ENCODE peak calls at places on chromosomes 3 and 15, in nine cellular contexts. I is body of pancreas, V is tibial nerve, U is GM12891, W is ovary, P is esophagus squamous epithelium, H is prostate gland, O is A549, D is spleen. Y is an unnamed sample.

GRCh38 chr3:136984837-136985236 is 27.1 kb downstream of the IL20RB start:
- DNase-seq in V (no peak), O (no peak), U (no peak), D (no peak), I (no peak), H (peak), P (no peak), W (no peak), Y (no peak)

GRCh38 chr15:75694241-75695182 is 18.1 kb downstream of the CSPG4 start:
- DNase-seq in U (no peak), W (peak), O (peak), H (peak), D (peak), I (peak), V (peak), P (peak), Y (peak)

GRCh38 chr3:120198305-120198878 is 86.6 kb downstream of the GPR156 start:
- DNase-seq in I (no peak), W (no peak), O (peak), U (no peak), D (no peak), H (no peak), P (no peak), V (no peak), Y (peak)

GRCh38 chr3:42139740-42140453 is 48.7 kb downstream of the TRAK1 start:
- DNase-seq in I (no peak), P (no peak), H (no peak), D (no peak), W (no peak), U (no peak), V (no peak), O (no peak), Y (no peak)

GRCh38 chr15:40240619-40241304 is 1.9 kb downstream of the PAK6 start:
- DNase-seq in I (no peak), U (no peak), P (no peak), D (peak), W (no peak), O (no peak), V (no peak), H (peak), Y (no peak)

GRCh38 chr15:75067123-75067854 is 43.9 kb downstream of the PPCDC start:
- DNase-seq in W (no peak), H (no peak), D (no peak), V (no peak), U (no peak), O (no peak), I (no peak), P (no peak), Y (peak)

GRCh38 chr15:43151688-43152087 is 18.3 kb downstream of the TMEM62 start:
- DNase-seq in V (no peak), W (no peak), P (no peak), I (no peak), D (no peak), H (no peak), U (no peak), O (no peak), Y (no peak)

GRCh38 chr3:170802164-170803151 is 67.5 kb downstream of the RPL22L1 start:
- DNase-seq in U (no peak), W (no peak), D (no peak), O (no peak), H (no peak), P (no peak), I (no peak), V (no peak), Y (peak)

GRCh38 chr3:125644036-125645025 is 49.0 kb upstream of the OSBPL11 start:
- DNase-seq in P (no peak), O (no peak), U (no peak), V (peak), W (peak), H (no peak), D (no peak), I (peak), Y (no peak)

GRCh38 chr15:90106522-90107117 is 4.4 kb upstream of the IDH2 start:
- DNase-seq in V (no peak), W (no peak), I (peak), H (peak), D (peak), P (no peak), O (peak), U (no peak), Y (peak)

GRCh38 chr3:48919215-48920138 is 835 bp downstream of the ARIH2 start:
- DNase-seq in D (peak), V (no peak), W (no peak), I (peak), U (peak), H (peak), O (peak), P (no peak), Y (peak)

GRCh38 chr3:72746412-72747411 is 101.5 kb downstream of the SHQ1 start:
- DNase-seq in H (peak), V (no peak), W (no peak), P (no peak), I (no peak), D (no peak), O (no peak), U (no peak), Y (no peak)

GRCh38 chr15:52857471-52857870 is 67.3 kb upstream of the ONECUT1 start:
- DNase-seq in O (no peak), W (no peak), I (no peak), P (no peak), H (no peak), V (no peak), D (no peak), U (no peak), Y (no peak)

GRCh38 chr15:67660446-67660845 is 117.9 kb downstream of the MAP2K5 start:
- DNase-seq in V (no peak), P (no peak), U (no peak), D (no peak), O (no peak), W (no peak), H (no peak), I (no peak), Y (no peak)

GRCh38 chr3:177098551-177098950 is 98.7 kb downstream of the TBL1XR1 start:
- DNase-seq in D (no peak), U (no peak), P (no peak), O (no peak), V (no peak), H (no peak), W (no peak), I (no peak), Y (no peak)

GRCh38 chr3:177377166-177377565 is 179.9 kb upstream of the TBL1XR1 start:
- DNase-seq in I (peak), V (no peak), H (peak), P (no peak), W (no peak), U (no peak), O (no peak), D (no peak), Y (no peak)

GRCh38 chr3:119350114-119350513 is 55.9 kb downstream of the ARHGAP31 start:
- DNase-seq in V (no peak), I (no peak), U (no peak), P (no peak), D (no peak), W (peak), H (no peak), O (no peak), Y (no peak)

GRCh38 chr15:85374831-85375230 is 5.6 kb upstream of the AKAP13 start:
- DNase-seq in P (no peak), W (no peak), H (no peak), V (no peak), U (no peak), I (no peak), O (no peak), D (no peak), Y (no peak)

GRCh38 chr3:25426408-25426807 is 1.7 kb upstream of the RARB start:
- DNase-seq in I (no peak), V (no peak), U (no peak), H (peak), P (no peak), D (no peak), O (no peak), W (no peak), Y (no peak)

GRCh38 chr3:132695422-132695821 is 26.8 kb downstream of the NPHP3 start:
- DNase-seq in U (no peak), D (no peak), H (no peak), W (no peak), V (no peak), I (no peak), O (no peak), P (no peak), Y (no peak)

GRCh38 chr3:46372492-46373359 is 2.0 kb downstream of the CCR5 start:
- DNase-seq in O (no peak), D (no peak), I (no peak), W (no peak), U (no peak), H (no peak), V (no peak), P (no peak), Y (no peak)

GRCh38 chr15:85704021-85704420 is 90.7 kb downstream of the KLHL25 start:
- DNase-seq in W (no peak), H (no peak), V (no peak), I (no peak), U (no peak), O (no peak), D (no peak), P (no peak), Y (no peak)

GRCh38 chr15:66720206-66721010 is 18.4 kb downstream of the SMAD6 start:
- DNase-seq in H (no peak), W (no peak), V (no peak), P (no peak), D (no peak), I (no peak), O (no peak), U (no peak), Y (peak)

GRCh38 chr3:64099316-64099715 is 76.0 kb upstream of the PSMD6 start:
- DNase-seq in U (no peak), W (no peak), P (no peak), H (no peak), V (no peak), O (no peak), I (no peak), D (no peak), Y (no peak)

GRCh38 chr3:46943237-46944187 is 33.0 kb downstream of the CCDC12 start:
- DNase-seq in O (peak), U (no peak), H (no peak), P (no peak), D (peak), W (no peak), V (no peak), I (peak), Y (no peak)

GRCh38 chr3:12879191-12879815 is 37.9 kb upstream of the RPL32 start:
- DNase-seq in H (no peak), V (no peak), D (no peak), I (no peak), O (no peak), P (no peak), U (no peak), W (no peak), Y (no peak)

GRCh38 chr3:44468572-44469520 is 8.6 kb downstream of the ZNF445 start:
- DNase-seq in U (no peak), D (no peak), V (no peak), I (no peak), H (no peak), P (no peak), W (no peak), O (no peak), Y (no peak)

GRCh38 chr3:28916713-28917499 is 364.0 kb upstream of the RBMS3 start:
- DNase-seq in I (peak), V (peak), U (no peak), O (no peak), H (peak), D (peak), P (no peak), W (peak), Y (no peak)

GRCh38 chr3:16761576-16761975 is 123.2 kb upstream of the PLCL2 start:
- DNase-seq in D (no peak), P (no peak), V (no peak), O (no peak), I (no peak), H (no peak), W (no peak), U (no peak), Y (no peak)

GRCh38 chr3:15064299-15064834 is 748 bp downstream of the MRPS25 start:
- DNase-seq in W (no peak), I (no peak), P (no peak), H (no peak), D (no peak), U (no peak), V (no peak), O (no peak), Y (peak)

GRCh38 chr15:30901889-30902288 is 1.8 kb upstream of the FAN1 start:
- DNase-seq in I (no peak), P (no peak), D (no peak), V (no peak), H (no peak), U (no peak), O (no peak), W (no peak), Y (no peak)

GRCh38 chr15:30904812-30905211 is 1.1 kb downstream of the FAN1 start:
- DNase-seq in P (no peak), W (no peak), I (no peak), D (no peak), O (no peak), H (no peak), V (no peak), U (no peak), Y (no peak)

GRCh38 chr15:30906366-30906765 is 2.7 kb downstream of the FAN1 start:
- DNase-seq in V (no peak), P (no peak), I (no peak), D (no peak), U (no peak), W (no peak), O (no peak), H (peak), Y (no peak)

GRCh38 chr15:30905821-30906220 is 2.1 kb downstream of the FAN1 start:
- DNase-seq in O (no peak), D (no peak), W (no peak), H (peak), V (no peak), U (no peak), P (no peak), I (no peak), Y (no peak)

DNA sequence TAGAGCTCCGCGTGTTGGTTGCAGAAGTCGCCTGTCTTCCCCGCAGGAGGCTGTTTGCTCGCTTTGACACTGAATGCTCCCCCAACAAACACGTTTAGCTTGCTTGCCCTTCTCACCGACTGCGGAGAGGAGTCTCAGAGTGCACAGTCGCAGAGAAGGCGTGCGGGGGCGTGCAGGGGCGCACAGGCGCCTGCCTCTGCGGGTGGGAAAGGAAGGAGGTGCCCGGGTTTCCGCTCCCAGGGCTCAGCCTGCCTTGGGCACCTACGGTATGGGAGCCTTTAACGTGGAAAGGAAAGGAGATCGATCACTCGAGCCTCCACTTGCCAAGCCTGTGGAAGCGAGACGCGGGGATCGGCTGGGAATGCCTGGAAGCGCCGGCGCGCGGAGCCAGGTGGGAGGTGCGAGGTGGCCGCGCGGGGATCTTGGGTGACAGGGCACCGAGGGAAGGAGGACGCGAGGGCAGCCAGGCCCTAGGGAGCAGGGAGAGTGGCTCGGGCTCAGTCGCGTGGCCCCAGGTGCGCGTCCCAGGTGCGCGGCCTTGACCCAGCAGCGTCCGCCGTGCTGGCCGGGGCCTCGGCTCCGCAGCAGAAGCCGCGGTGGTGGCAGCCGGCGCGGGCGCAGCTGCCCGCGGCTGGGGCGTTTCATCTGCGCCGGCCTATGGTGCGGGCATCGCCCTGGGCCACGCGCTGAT is at the start of gene FAN1:
- DNase-seq in I (peak), O (peak), V (peak), U (peak), D (peak), H (peak), W (peak), P (peak), Y (peak)
- TF ChIP-seq POLR2A in I (peak), O (peak), V (peak), U (peak), D (peak), H (peak), W (peak), P (no peak), Y (peak)

DNA sequence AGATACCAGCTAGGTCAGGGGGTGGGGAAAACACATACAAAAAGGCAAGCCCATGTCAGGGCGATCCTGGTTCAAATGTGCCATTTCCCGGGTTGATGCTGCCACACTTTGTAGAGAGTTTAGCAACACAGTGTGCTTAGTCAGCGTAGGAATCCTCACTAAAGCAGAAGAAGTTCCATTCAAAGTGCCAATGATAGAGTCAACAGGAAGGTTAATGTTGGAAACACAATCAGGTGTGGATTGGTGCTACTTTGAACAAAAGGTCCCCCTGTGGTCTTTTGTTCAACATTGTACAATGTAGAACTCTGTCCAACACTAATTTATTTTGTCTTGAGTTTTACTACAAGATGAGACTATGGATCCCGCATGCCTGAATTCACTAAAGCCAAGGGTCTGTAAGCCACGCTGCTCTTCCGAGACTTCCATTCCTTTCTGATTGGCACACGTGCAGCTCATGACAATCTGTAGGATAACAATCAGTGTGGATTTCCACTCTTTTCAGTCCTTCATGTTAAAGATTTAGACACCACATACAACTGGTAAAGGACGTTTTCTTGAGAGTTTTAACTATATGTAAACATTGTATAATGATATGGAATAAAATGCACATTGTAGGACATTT is 28.9 kb downstream of the TPM1 start:
- DNase-seq in P (no peak), V (no peak), H (no peak), U (no peak), O (no peak), I (no peak), D (no peak), W (no peak), Y (no peak)
- TF ChIP-seq POLR2A in P (no peak), V (no peak), H (no peak), U (no peak), O (no peak), I (no peak), D (no peak), W (no peak), Y (no peak)

GRCh38 chr15:55196458-55197361 is at the start of gene RSL24D1:
- DNase-seq in O (peak), U (peak), D (peak), H (peak), W (peak), P (peak), V (peak), I (peak), Y (peak)
- TF ChIP-seq POLR2A in O (peak), U (peak), D (peak), H (peak), W (peak), P (no peak), V (peak), I (peak), Y (peak)

DNA sequence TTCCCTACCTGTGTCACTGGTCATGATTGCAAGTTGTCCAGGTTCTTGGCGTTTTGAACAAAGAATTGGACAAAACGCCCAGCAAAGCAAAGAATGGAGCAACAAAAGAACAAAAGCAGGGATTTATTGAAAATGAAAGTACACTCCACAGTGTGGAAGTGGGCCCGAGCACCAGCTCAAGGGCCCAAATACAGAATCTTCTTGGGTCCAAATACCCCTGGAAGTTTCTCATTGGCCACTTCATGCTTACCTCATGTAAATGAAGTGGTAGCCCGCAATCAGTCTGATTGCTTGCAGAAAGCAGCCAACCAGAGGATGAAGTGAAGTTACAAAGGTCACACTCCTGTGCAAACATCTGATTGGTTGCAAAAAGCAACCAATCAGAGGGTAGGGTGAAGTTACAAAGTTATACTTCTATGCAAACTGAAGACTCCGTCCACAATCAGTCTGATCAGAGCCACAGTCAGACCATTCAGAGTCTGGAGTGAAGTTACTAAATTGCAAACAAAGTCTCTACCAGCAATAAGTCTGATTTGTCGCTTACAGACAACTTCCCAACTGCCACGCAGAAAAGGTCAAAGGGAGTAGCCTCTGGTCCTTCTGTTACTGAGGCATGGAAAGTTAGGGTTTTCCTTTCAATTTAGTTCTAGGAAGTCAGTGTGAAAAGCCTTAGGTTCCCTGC is 8.3 kb upstream of the TM4SF1 start:
- DNase-seq in H (no peak), D (no peak), V (no peak), I (no peak), O (no peak), U (no peak), P (no peak), W (no peak), Y (no peak)
- TF ChIP-seq POLR2A in H (no peak), D (no peak), V (no peak), I (no peak), O (no peak), U (no peak), P (no peak), W (no peak), Y (no peak)

DNA sequence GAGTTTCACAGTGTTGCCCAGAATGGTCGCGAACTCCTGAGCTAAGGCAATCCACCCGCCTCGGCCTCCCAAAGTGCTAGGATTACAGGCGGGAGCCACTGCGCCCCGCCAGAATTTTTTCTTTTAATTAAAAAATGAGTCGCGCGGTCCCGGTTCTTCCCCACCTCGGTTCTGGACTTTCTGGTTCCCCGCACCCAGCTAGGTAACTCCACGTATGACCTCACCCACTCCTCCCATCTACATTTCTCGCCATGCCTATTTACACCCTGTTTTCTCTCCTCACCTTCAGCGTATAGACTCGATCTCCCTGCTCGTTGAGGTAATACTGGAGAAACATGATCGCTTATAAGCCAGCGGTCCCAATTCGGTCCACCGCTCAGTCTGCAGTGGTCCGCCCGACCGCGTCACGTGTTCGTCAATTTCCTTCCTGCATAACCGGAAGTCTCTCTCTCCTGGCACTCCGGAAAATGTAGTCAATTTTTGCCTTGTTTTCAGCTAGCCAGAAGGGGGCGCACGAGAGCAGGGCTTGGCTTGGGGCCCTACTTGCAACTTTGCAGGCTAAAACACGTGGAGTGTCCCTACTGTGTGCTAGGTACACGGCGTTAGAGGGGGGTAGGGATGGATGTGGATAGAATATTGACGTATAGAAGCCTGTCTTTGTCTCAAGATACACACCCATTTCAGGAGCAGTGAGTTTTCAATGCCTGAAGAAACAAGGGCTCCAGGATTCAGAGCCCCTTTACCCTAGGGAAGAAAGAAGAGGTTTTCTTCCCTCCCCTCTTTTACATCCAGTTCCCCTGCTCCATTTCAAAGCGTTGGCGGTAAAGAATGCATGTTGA is at the start of the genes NOP10 and NUTM1:
- DNase-seq in W (peak), U (peak), D (peak), P (peak), H (peak), O (peak), I (peak), V (peak), Y (peak)
- TF ChIP-seq POLR2A in W (peak), U (peak), D (peak), P (no peak), H (peak), O (peak), I (peak), V (peak), Y (peak)

Y was measured in H54.